ENCODE peak calls at places on chromosomes 2 and 18, in seven cellular contexts. L is activated T-helper 1 cell treated with anti-CD3 and anti-CD28 coated beads, Interleukin-12 subunit alpha, Interleukin-12 subunit beta, Interleukin-2, Interleukin-4 antibody, amounts not matched to agents 30 ng/mL and 10 ng/mL and 1 ng/mL, durations not matched to agents 14 hours and 24 hours and 36 hours; D is heart left ventricle; T is progenitor cell of endocrine pancreas; G is endodermal cell; N is T-helper 1 cell; A is psoas muscle. E is an unnamed sample.

GRCh38 chr2:156405586-156405985 is 30.6 kb upstream of the GPD2 start:
- DNase-seq in A (no peak), L (no peak), N (no peak), G (peak), D (no peak), T (no peak), E (no peak)

GRCh38 chr2:105689484-105689883 is 55.2 kb upstream of the NCK2 start:
- DNase-seq in T (no peak), A (no peak), L (no peak), G (no peak), N (no peak), D (no peak), E (no peak)

GRCh38 chr2:150778828-150779227 is 291.4 kb upstream of the RND3 start:
- DNase-seq in G (no peak), N (no peak), D (no peak), L (no peak), T (no peak), A (no peak), E (no peak)

GRCh38 chr2:43944915-43945314 is 50.9 kb downstream of the LRPPRC start:
- DNase-seq in L (no peak), T (no peak), D (no peak), A (no peak), G (no peak), N (no peak), E (no peak)

GRCh38 chr18:59220164-59220783 is 316 bp downstream of the GRP start:
- DNase-seq in T (no peak), D (no peak), L (no peak), G (peak), N (no peak), A (no peak), E (no peak)

GRCh38 chr2:111966241-111966640 is 67.8 kb downstream of the MERTK start:
- DNase-seq in L (no peak), A (no peak), N (no peak), D (no peak), G (no peak), T (no peak), E (no peak)

GRCh38 chr2:86764661-86765307 is 25.9 kb downstream of the CD8A start:
- DNase-seq in L (peak), D (no peak), N (peak), A (no peak), T (no peak), G (peak), E (no peak)

GRCh38 chr2:1504311-1504750 is 91.1 kb downstream of the TPO start:
- DNase-seq in D (no peak), A (no peak), G (no peak), T (no peak), L (no peak), N (no peak), E (no peak)

GRCh38 chr2:148794558-148794957 is 80.5 kb upstream of the KIF5C start:
- DNase-seq in N (no peak), D (no peak), L (no peak), A (no peak), G (no peak), T (no peak), E (no peak)

GRCh38 chr18:79604205-79604912 is 75.2 kb upstream of the CTDP1 start:
- DNase-seq in A (peak), T (no peak), D (no peak), L (no peak), G (no peak), N (no peak), E (no peak)

GRCh38 chr18:54825626-54826344 is 2.5 kb upstream of the RAB27B start:
- DNase-seq in D (no peak), T (no peak), A (no peak), N (no peak), L (no peak), G (no peak), E (no peak)

GRCh38 chr2:28233070-28233718 is 159.5 kb upstream of the FOSL2 start:
- DNase-seq in D (no peak), T (no peak), G (no peak), A (no peak), L (no peak), N (no peak), E (no peak)

GRCh38 chr18:43720036-43720435 is 442.7 kb upstream of the SYT4 start:
- DNase-seq in G (no peak), T (no peak), L (no peak), N (no peak), D (no peak), A (no peak), E (no peak)

GRCh38 chr2:19368760-19369159 is 10.3 kb upstream of the OSR1 start:
- DNase-seq in T (no peak), D (no peak), G (no peak), A (no peak), N (no peak), L (no peak), E (no peak)

GRCh38 chr2:155310589-155310988 is 612.1 kb downstream of the KCNJ3 start:
- DNase-seq in L (no peak), D (no peak), G (no peak), N (no peak), A (no peak), T (no peak), E (no peak)

GRCh38 chr2:101330253-101330921 is 21.9 kb upstream of the RNF149 start:
- DNase-seq in D (peak), G (peak), T (no peak), L (no peak), N (peak), A (no peak), E (no peak)

GRCh38 chr2:120546077-120546864 is 189.4 kb upstream of the GLI2 start:
- DNase-seq in T (no peak), N (no peak), A (peak), L (no peak), D (peak), G (peak), E (no peak)

GRCh38 chr2:108978709-108979111 is 10.3 kb downstream of the EDAR start:
- DNase-seq in T (no peak), A (no peak), L (no peak), G (peak), D (no peak), N (no peak), E (no peak)

GRCh38 chr2:205889073-205889472 is 196.9 kb downstream of the INO80D start:
- DNase-seq in T (no peak), A (no peak), L (no peak), G (no peak), D (no peak), N (no peak), E (no peak)

GRCh38 chr2:240931319-240931949 is 25.3 kb downstream of the CROCC2 start:
- DNase-seq in N (no peak), A (peak), D (no peak), L (no peak), T (peak), G (peak), E (no peak)

GRCh38 chr2:75597949-75598348 is 37.2 kb upstream of the EVA1A start:
- DNase-seq in G (no peak), T (no peak), A (no peak), D (no peak), N (no peak), L (no peak), E (no peak)